ENCODE peak calls at places on chromosomes 6 and 20, in six cellular contexts. R is epithelial cell of esophagus; Y is neural crest cell; J is CD4-positive, alpha-beta T cell; T is H9; A is astrocyte of the spinal cord. S is an unnamed sample.
A peak's percentile ranks its signal among the peaks of the same experiment; 100 is the strongest.

GRCh38 chr6:74953708-74954107 is 252.1 kb downstream of the COL12A1 start:
- DNase-seq in R (peak; percentile 88), Y (no peak), J (no peak), T (no peak), A (no peak), S (no peak)

GRCh38 chr6:53928641-53929339 is 134.0 kb downstream of the LRRC1 start:
- DNase-seq in R (peak; percentile 61), Y (no peak), J (no peak), T (no peak), A (no peak), S (no peak)

GRCh38 chr20:54173653-54174451 is at the start of gene CYP24A1:
- DNase-seq in R (peak; percentile 53), Y (no peak), J (no peak), T (peak; percentile 69), A (no peak), S (no peak)

GRCh38 chr20:51386586-51386985 is 155.9 kb downstream of the NFATC2 start:
- DNase-seq in R (no peak), Y (no peak), J (no peak), T (no peak), A (no peak), S (no peak)

GRCh38 chr20:64269604-64270411 is 14.3 kb downstream of the PCMTD2 start:
- DNase-seq in R (no peak), Y (no peak), J (no peak), T (no peak), A (no peak), S (no peak)

GRCh38 chr6:132369526-132369925 is 31.7 kb downstream of the MOXD1 start:
- DNase-seq in R (peak; percentile 23), Y (no peak), J (no peak), T (no peak), A (peak; percentile 52), S (no peak)

GRCh38 chr20:1209447-1210387 is 6.5 kb downstream of the C20orf202 start:
- DNase-seq in R (peak; percentile 54), Y (no peak), J (no peak), T (no peak), A (no peak), S (no peak)

GRCh38 chr20:8631271-8631670 is 437.6 kb upstream of the PLCB4 start:
- DNase-seq in R (no peak), Y (no peak), J (no peak), T (no peak), A (peak; percentile 59), S (no peak)

GRCh38 chr6:170181338-170181690 is 109.6 kb downstream of the DLL1 start:
- DNase-seq in R (no peak), Y (no peak), J (no peak), T (no peak), A (no peak), S (no peak)

GRCh38 chr20:18056174-18057105 is 1.3 kb downstream of the OVOL2 start:
- DNase-seq in R (peak; percentile 42), Y (no peak), J (no peak), T (peak; percentile 52), A (no peak), S (peak; percentile 11)

GRCh38 chr6:137271245-137272183 is 52.3 kb upstream of the IFNGR1 start:
- DNase-seq in R (peak; percentile 69), Y (no peak), J (no peak), T (no peak), A (peak; percentile 67), S (no peak)

GRCh38 chr6:22575190-22575589 is 5.8 kb downstream of the HDGFL1 start:
- DNase-seq in R (no peak), Y (no peak), J (no peak), T (no peak), A (peak; percentile 48), S (no peak)

GRCh38 chr6:91243436-91243835 is 656.6 kb upstream of the MAP3K7 start:
- DNase-seq in R (no peak), Y (no peak), J (no peak), T (no peak), A (no peak), S (no peak)

GRCh38 chr6:111238464-111239119 is 151.3 kb downstream of the SLC16A10 start:
- DNase-seq in R (peak; percentile 76), Y (no peak), J (no peak), T (no peak), A (no peak), S (no peak)

GRCh38 chr20:3407426-3408250 is at the start of gene DNAAF9:
- DNase-seq in R (peak; percentile 95), Y (peak; percentile 65), J (peak; percentile 74), T (peak; percentile 80), A (peak; percentile 71), S (peak; percentile 79)

GRCh38 chr6:13294499-13295069 is 33.8 kb downstream of the TBC1D7 start:
- DNase-seq in R (no peak), Y (no peak), J (no peak), T (no peak), A (no peak), S (no peak)

GRCh38 chr6:57313711-57314471 is 3.5 kb upstream of the PRIM2 start:
- DNase-seq in R (peak; percentile 94), Y (no peak), J (no peak), T (no peak), A (peak; percentile 98), S (peak; percentile 31)

GRCh38 chr6:44352259-44352658 is 9.8 kb downstream of the SPATS1 start:
- DNase-seq in R (no peak), Y (no peak), J (no peak), T (no peak), A (no peak), S (no peak)

GRCh38 chr20:47355489-47356219 is 845 bp downstream of the ZMYND8 start:
- DNase-seq in R (no peak), Y (no peak), J (no peak), T (no peak), A (peak; percentile 35), S (no peak)

GRCh38 chr6:56946368-56946767 is 8.5 kb upstream of the BEND6 start:
- DNase-seq in R (no peak), Y (no peak), J (no peak), T (no peak), A (no peak), S (no peak)

GRCh38 chr6:40328376-40328987 is 258.7 kb downstream of the LRFN2 start:
- DNase-seq in R (peak; percentile 66), Y (no peak), J (peak; percentile 39), T (peak; percentile 89), A (no peak), S (peak; percentile 94)

GRCh38 chr20:8662433-8662954 is 406.4 kb upstream of the PLCB4 start:
- DNase-seq in R (no peak), Y (no peak), J (no peak), T (no peak), A (no peak), S (no peak)

GRCh38 chr6:37741757-37742400 is 44.2 kb upstream of the MDGA1 start:
- DNase-seq in R (peak; percentile 28), Y (peak; percentile 11), J (no peak), T (peak; percentile 56), A (no peak), S (peak; percentile 75)

GRCh38 chr6:137647762-137648412 is 153.7 kb upstream of the OLIG3 start:
- DNase-seq in R (peak; percentile 56), Y (no peak), J (no peak), T (no peak), A (no peak), S (no peak)

GRCh38 chr6:132165677-132166076 is 214.5 kb upstream of the CCN2 start:
- DNase-seq in R (no peak), Y (no peak), J (no peak), T (no peak), A (no peak), S (no peak)

GRCh38 chr6:150324044-150324443 is 44.8 kb upstream of the IYD start:
- DNase-seq in R (no peak), Y (no peak), J (no peak), T (no peak), A (no peak), S (no peak)

GRCh38 chr6:24919404-24919892 is 16.3 kb downstream of the RIPOR2 start:
- DNase-seq in R (no peak), Y (no peak), J (no peak), T (no peak), A (no peak), S (peak; percentile 46)

GRCh38 chr6:154408906-154409500 is 52.4 kb upstream of the IPCEF1 start:
- DNase-seq in R (peak; percentile 61), Y (no peak), J (no peak), T (no peak), A (peak; percentile 65), S (peak; percentile 57)
- TF ChIP-seq CTCF in R (peak; percentile 58), Y (peak; percentile 41), J (no peak), T (peak; percentile 37), A (peak; percentile 57), S (peak; percentile 56)

DNA sequence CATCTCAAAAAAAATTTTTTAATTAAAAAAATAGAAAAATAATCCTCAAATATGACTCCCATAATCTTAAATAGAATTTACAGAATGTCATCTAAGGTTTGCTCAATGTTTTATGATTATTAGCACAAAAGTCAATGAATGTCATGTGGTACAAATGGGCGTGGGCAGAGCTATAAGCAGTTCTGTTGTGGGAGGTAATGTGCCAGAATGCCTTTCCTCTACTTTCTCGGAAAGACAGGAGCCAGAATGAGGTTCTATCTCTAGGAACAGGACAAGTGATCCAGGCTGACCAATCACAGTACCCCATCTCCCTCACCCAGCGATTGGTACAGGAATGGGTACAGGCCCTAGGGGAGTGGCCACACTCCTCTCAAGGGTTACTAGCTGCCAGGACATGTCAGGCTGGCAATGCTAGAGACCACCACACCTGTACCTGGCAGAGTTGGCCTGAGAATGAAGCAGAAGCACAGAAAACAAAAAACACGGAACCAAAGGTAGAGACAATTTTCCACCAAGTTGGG is 15.1 kb downstream of the RALGAPA2 start:
- DNase-seq in R (no peak), Y (no peak), J (no peak), T (peak; percentile 36), A (no peak), S (no peak)
- TF ChIP-seq CTCF in R (no peak), Y (no peak), J (no peak), T (no peak), A (no peak), S (no peak)

DNA sequence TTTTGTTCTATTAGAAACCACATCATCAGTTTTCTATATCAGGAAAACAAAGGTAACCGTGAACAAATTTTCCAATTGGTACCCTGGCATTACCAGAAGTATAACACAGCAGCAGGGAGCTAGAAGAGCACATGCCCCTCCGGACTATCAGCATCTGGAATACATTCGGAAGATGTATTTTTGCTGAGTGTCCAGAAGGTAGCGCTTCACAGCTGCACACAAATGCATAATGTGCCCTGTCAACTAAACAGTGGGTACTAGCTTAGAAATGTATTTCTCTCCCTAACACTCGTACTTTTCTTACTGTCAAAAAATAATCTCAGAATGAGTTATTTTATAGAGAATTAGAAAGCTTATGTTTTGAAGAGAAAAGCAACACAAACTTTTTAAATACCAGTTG is 77.6 kb downstream of the HUS1B start:
- DNase-seq in R (peak; percentile 21), Y (no peak), J (no peak), T (no peak), A (peak; percentile 26), S (no peak)
- TF ChIP-seq CTCF in R (peak; percentile 23), Y (peak; percentile 34), J (no peak), T (peak; percentile 24), A (peak; percentile 49), S (peak; percentile 44)

DNA sequence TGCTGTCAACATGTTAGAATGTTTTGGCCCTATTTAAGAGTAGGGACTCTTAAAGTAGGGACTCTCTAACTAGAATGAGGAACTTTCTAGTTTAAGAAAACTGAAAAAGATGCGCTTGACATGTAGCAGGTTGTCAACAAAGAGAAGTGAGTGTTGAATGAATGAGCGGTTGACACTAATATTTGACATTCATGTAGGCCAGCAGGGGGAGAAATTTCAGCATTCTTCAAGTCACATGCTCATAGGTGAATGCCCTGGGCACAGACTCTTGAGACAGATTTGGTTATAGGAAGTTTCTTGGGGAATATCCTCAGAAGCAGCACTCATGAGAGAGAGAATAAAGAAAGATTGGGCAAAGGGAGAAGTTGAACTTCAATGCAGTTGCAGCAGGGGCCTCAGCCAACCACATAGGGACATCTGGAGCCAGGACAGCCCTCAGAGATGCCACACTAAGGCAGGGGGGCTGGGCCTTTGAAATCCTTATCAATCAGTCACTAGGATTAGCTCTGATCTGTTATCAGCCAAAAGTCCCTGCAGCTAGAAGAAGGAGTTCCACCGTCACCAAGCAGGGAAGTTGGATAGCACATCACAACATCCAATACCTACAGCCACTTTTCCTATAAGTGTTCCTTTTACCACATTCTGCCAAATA is 145.1 kb upstream of the FKBP1C start:
- DNase-seq in R (peak; percentile 52), Y (no peak), J (no peak), T (no peak), A (no peak), S (peak; percentile 11)
- TF ChIP-seq CTCF in R (peak; percentile 22), Y (peak; percentile 48), J (no peak), T (peak; percentile 55), A (no peak), S (no peak)

S was measured in WERI-Rb-1.